ENCODE peak calls at places on chromosomes 5 and 9, in nine cellular contexts. One of them, this sample, is unnamed.

GRCh38 chr5:148353634-148354033 is 18.3 kb downstream of the SPINK9 start:
- DNase-seq in NCI-H1417: no peak
- DNase-seq in neural crest cell: no peak
- DNase-seq in naive B cell: no peak
- DNase-seq in brain microvascular endothelial cell: no peak
- DNase-seq in CD8-positive, alpha-beta memory T cell: no peak
- DNase-seq in fibroblast of the aortic adventitia: no peak
- DNase-seq in cardiac fibroblast: no peak
- DNase-seq in neuronal stem cell: no peak
- DNase-seq in this sample: no peak

GRCh38 chr5:14778789-14779070 is 92.8 kb downstream of the ANKH start:
- DNase-seq in cardiac fibroblast: no peak
- DNase-seq in neural crest cell: no peak
- DNase-seq in CD8-positive, alpha-beta memory T cell: no peak
- DNase-seq in NCI-H1417: no peak
- DNase-seq in fibroblast of the aortic adventitia: no peak
- DNase-seq in brain microvascular endothelial cell: no peak
- DNase-seq in naive B cell: no peak
- DNase-seq in neuronal stem cell: no peak
- DNase-seq in this sample: no peak

GRCh38 chr9:123026425-123026824 is 7.0 kb upstream of the GPR21 start:
- DNase-seq in CD8-positive, alpha-beta memory T cell: no peak
- DNase-seq in cardiac fibroblast: no peak
- DNase-seq in naive B cell: no peak
- DNase-seq in neuronal stem cell: no peak
- DNase-seq in neural crest cell: no peak
- DNase-seq in brain microvascular endothelial cell: no peak
- DNase-seq in fibroblast of the aortic adventitia: no peak
- DNase-seq in NCI-H1417: no peak
- DNase-seq in this sample: no peak

GRCh38 chr9:83633676-83634075 is 10.7 kb downstream of the IDNK start:
- DNase-seq in CD8-positive, alpha-beta memory T cell: no peak
- DNase-seq in brain microvascular endothelial cell: no peak
- DNase-seq in fibroblast of the aortic adventitia: no peak
- DNase-seq in neuronal stem cell: no peak
- DNase-seq in NCI-H1417: no peak
- DNase-seq in naive B cell: no peak
- DNase-seq in neural crest cell: no peak
- DNase-seq in cardiac fibroblast: no peak
- DNase-seq in this sample: no peak

GRCh38 chr9:113807173-113808061 is 68.7 kb upstream of the ZNF618 start:
- DNase-seq in naive B cell: peak; percentile 29
- DNase-seq in neural crest cell: peak; percentile 54
- DNase-seq in neuronal stem cell: peak; percentile 48
- DNase-seq in CD8-positive, alpha-beta memory T cell: peak; percentile 57
- DNase-seq in cardiac fibroblast: peak; percentile 76
- DNase-seq in brain microvascular endothelial cell: peak; percentile 64
- DNase-seq in fibroblast of the aortic adventitia: peak; percentile 81
- DNase-seq in NCI-H1417: peak; percentile 53
- DNase-seq in this sample: peak; percentile 13

GRCh38 chr5:8813180-8813579 is 732.7 kb downstream of the SEMA5A start:
- DNase-seq in cardiac fibroblast: no peak
- DNase-seq in neuronal stem cell: no peak
- DNase-seq in CD8-positive, alpha-beta memory T cell: no peak
- DNase-seq in brain microvascular endothelial cell: no peak
- DNase-seq in NCI-H1417: no peak
- DNase-seq in naive B cell: no peak
- DNase-seq in fibroblast of the aortic adventitia: no peak
- DNase-seq in neural crest cell: no peak
- DNase-seq in this sample: no peak

GRCh38 chr5:63154480-63155309 is 576.1 kb downstream of the LRRC70 start:
- DNase-seq in cardiac fibroblast: no peak
- DNase-seq in neural crest cell: no peak
- DNase-seq in naive B cell: no peak
- DNase-seq in CD8-positive, alpha-beta memory T cell: no peak
- DNase-seq in NCI-H1417: no peak
- DNase-seq in fibroblast of the aortic adventitia: no peak
- DNase-seq in brain microvascular endothelial cell: no peak
- DNase-seq in neuronal stem cell: no peak
- DNase-seq in this sample: no peak

GRCh38 chr9:134855231-134855899 is 25.2 kb upstream of the FCN2 start:
- DNase-seq in NCI-H1417: no peak
- DNase-seq in brain microvascular endothelial cell: no peak
- DNase-seq in neural crest cell: no peak
- DNase-seq in neuronal stem cell: no peak
- DNase-seq in cardiac fibroblast: no peak
- DNase-seq in naive B cell: no peak
- DNase-seq in CD8-positive, alpha-beta memory T cell: no peak
- DNase-seq in fibroblast of the aortic adventitia: no peak
- DNase-seq in this sample: no peak

GRCh38 chr5:127700237-127700766 is 2.9 kb upstream of the CCDC192 start:
- DNase-seq in brain microvascular endothelial cell: no peak
- DNase-seq in cardiac fibroblast: no peak
- DNase-seq in fibroblast of the aortic adventitia: no peak
- DNase-seq in neural crest cell: no peak
- DNase-seq in CD8-positive, alpha-beta memory T cell: no peak
- DNase-seq in naive B cell: no peak
- DNase-seq in neuronal stem cell: peak; percentile 62
- DNase-seq in NCI-H1417: no peak
- DNase-seq in this sample: no peak

GRCh38 chr5:79297661-79298060 is 61.7 kb downstream of the JMY start:
- DNase-seq in CD8-positive, alpha-beta memory T cell: no peak
- DNase-seq in neural crest cell: no peak
- DNase-seq in fibroblast of the aortic adventitia: peak; percentile 33
- DNase-seq in cardiac fibroblast: peak; percentile 21
- DNase-seq in brain microvascular endothelial cell: no peak
- DNase-seq in NCI-H1417: no peak
- DNase-seq in neuronal stem cell: no peak
- DNase-seq in naive B cell: no peak
- DNase-seq in this sample: no peak

GRCh38 chr5:67375606-67376005 is 179.0 kb upstream of the CD180 start:
- DNase-seq in brain microvascular endothelial cell: no peak
- DNase-seq in naive B cell: no peak
- DNase-seq in cardiac fibroblast: no peak
- DNase-seq in neural crest cell: no peak
- DNase-seq in neuronal stem cell: no peak
- DNase-seq in NCI-H1417: no peak
- DNase-seq in CD8-positive, alpha-beta memory T cell: no peak
- DNase-seq in fibroblast of the aortic adventitia: no peak
- DNase-seq in this sample: no peak

GRCh38 chr9:19464764-19465570 is 56.2 kb downstream of the ACER2 start:
- DNase-seq in cardiac fibroblast: peak; percentile 87
- DNase-seq in naive B cell: peak; percentile 65
- DNase-seq in CD8-positive, alpha-beta memory T cell: peak; percentile 72
- DNase-seq in neural crest cell: peak; percentile 79
- DNase-seq in brain microvascular endothelial cell: peak; percentile 72
- DNase-seq in fibroblast of the aortic adventitia: peak; percentile 85
- DNase-seq in NCI-H1417: peak; percentile 17
- DNase-seq in neuronal stem cell: peak; percentile 50
- DNase-seq in this sample: peak; percentile 29

GRCh38 chr9:119726035-119726434 is 356.8 kb upstream of the BRINP1 start:
- DNase-seq in neuronal stem cell: no peak
- DNase-seq in brain microvascular endothelial cell: no peak
- DNase-seq in cardiac fibroblast: no peak
- DNase-seq in fibroblast of the aortic adventitia: no peak
- DNase-seq in CD8-positive, alpha-beta memory T cell: no peak
- DNase-seq in naive B cell: no peak
- DNase-seq in NCI-H1417: no peak
- DNase-seq in neural crest cell: no peak
- DNase-seq in this sample: no peak

GRCh38 chr9:76366275-76366674 is 28.0 kb downstream of the RFK start:
- DNase-seq in neural crest cell: no peak
- DNase-seq in CD8-positive, alpha-beta memory T cell: no peak
- DNase-seq in neuronal stem cell: no peak
- DNase-seq in fibroblast of the aortic adventitia: no peak
- DNase-seq in brain microvascular endothelial cell: no peak
- DNase-seq in cardiac fibroblast: no peak
- DNase-seq in NCI-H1417: no peak
- DNase-seq in naive B cell: no peak
- DNase-seq in this sample: no peak

GRCh38 chr9:1102010-1102712 is 52.0 kb downstream of the DMRT2 start:
- DNase-seq in naive B cell: no peak
- DNase-seq in cardiac fibroblast: no peak
- DNase-seq in fibroblast of the aortic adventitia: no peak
- DNase-seq in neuronal stem cell: no peak
- DNase-seq in NCI-H1417: no peak
- DNase-seq in brain microvascular endothelial cell: no peak
- DNase-seq in neural crest cell: no peak
- DNase-seq in CD8-positive, alpha-beta memory T cell: no peak
- DNase-seq in this sample: no peak

GRCh38 chr5:31688515-31689092 is 49.7 kb downstream of the PDZD2 start:
- DNase-seq in naive B cell: no peak
- DNase-seq in cardiac fibroblast: no peak
- DNase-seq in NCI-H1417: no peak
- DNase-seq in fibroblast of the aortic adventitia: no peak
- DNase-seq in CD8-positive, alpha-beta memory T cell: no peak
- DNase-seq in neuronal stem cell: no peak
- DNase-seq in neural crest cell: no peak
- DNase-seq in brain microvascular endothelial cell: no peak
- DNase-seq in this sample: no peak

GRCh38 chr5:94745786-94746730 is 127.6 kb downstream of the SLF1 start:
- DNase-seq in cardiac fibroblast: peak; percentile 19
- DNase-seq in CD8-positive, alpha-beta memory T cell: no peak
- DNase-seq in NCI-H1417: no peak
- DNase-seq in brain microvascular endothelial cell: peak; percentile 25
- DNase-seq in neuronal stem cell: no peak
- DNase-seq in fibroblast of the aortic adventitia: peak; percentile 38
- DNase-seq in neural crest cell: no peak
- DNase-seq in naive B cell: no peak
- DNase-seq in this sample: peak; percentile 45